ENCODE peak calls at places on chromosomes 7 and 10, in nine cellular contexts. A, Z, J, E, F, H, V, S and I are unnamed samples.

GRCh38 chr10:35640951-35641429 is 1.1 kb downstream of the FZD8 start:
- DNase-seq in Z (peak), F (peak), H (peak), E (peak), J (peak), S (peak), V (peak), A (peak), I (no peak)

GRCh38 chr7:80795174-80795573 is 123.7 kb downstream of the SEMA3C start:
- DNase-seq in Z (no peak), J (peak), E (no peak), V (no peak), F (no peak), H (no peak), A (peak), S (no peak), I (no peak)

GRCh38 chr7:116258734-116259133 is 48.4 kb downstream of the TES start:
- DNase-seq in A (peak), E (peak), H (peak), F (peak), V (peak), S (peak), Z (no peak), J (peak), I (no peak)

GRCh38 chr7:105602325-105603305 is 21.3 kb upstream of the EFCAB10 start:
- DNase-seq in A (no peak), S (no peak), J (peak), E (peak), V (no peak), H (no peak), Z (no peak), F (no peak), I (peak)

GRCh38 chr10:74177140-74177677 is 26.2 kb downstream of the ADK start:
- DNase-seq in A (no peak), F (no peak), H (no peak), S (peak), J (peak), V (no peak), Z (no peak), E (peak), I (no peak)

GRCh38 chr10:125721035-125721434 is 1.5 kb downstream of the EDRF1 start:
- DNase-seq in F (no peak), S (no peak), E (no peak), H (no peak), A (no peak), Z (no peak), J (no peak), V (no peak), I (no peak)

GRCh38 chr10:78472542-78472890 is 438.9 kb downstream of the RPS24 start:
- DNase-seq in F (no peak), J (no peak), Z (no peak), A (no peak), V (peak), E (no peak), S (no peak), H (peak), I (no peak)

GRCh38 chr10:133394064-133394663 is at the start of gene MTG1:
- DNase-seq in A (peak), H (peak), E (peak), V (peak), S (peak), F (peak), Z (peak), J (peak), I (peak)

GRCh38 chr7:97513326-97513725 is 218.6 kb upstream of the TAC1 start:
- DNase-seq in J (no peak), S (no peak), A (no peak), F (no peak), V (no peak), H (no peak), E (no peak), Z (no peak), I (no peak)

GRCh38 chr10:58465641-58466040 is 47.0 kb upstream of the BICC1 start:
- DNase-seq in J (no peak), V (no peak), Z (no peak), S (no peak), H (no peak), F (no peak), A (no peak), E (peak), I (no peak)

GRCh38 chr7:44063547-44063893 is 1.8 kb downstream of the PGAM2 start:
- DNase-seq in J (no peak), V (peak), E (no peak), S (no peak), A (no peak), H (peak), Z (no peak), F (no peak), I (no peak)

GRCh38 chr10:44589931-44590330 is 205.0 kb upstream of the CXCL12 start:
- DNase-seq in H (no peak), Z (no peak), E (no peak), S (no peak), A (no peak), V (peak), J (no peak), F (no peak), I (no peak)

GRCh38 chr10:73768881-73769280 is 13.0 kb upstream of the CHCHD1 start:
- DNase-seq in J (no peak), E (no peak), A (no peak), V (no peak), F (no peak), H (no peak), Z (no peak), S (no peak), I (no peak)

GRCh38 chr10:68543004-68543918 is 15.9 kb upstream of the SLC25A16 start:
- DNase-seq in Z (no peak), F (no peak), H (no peak), S (peak), V (no peak), J (peak), E (peak), A (peak), I (no peak)

GRCh38 chr10:132099701-132100481 is 34.1 kb downstream of the JAKMIP3 start:
- DNase-seq in V (no peak), Z (no peak), E (no peak), A (no peak), S (no peak), H (no peak), F (no peak), J (no peak), I (no peak)

GRCh38 chr7:101420436-101420835 is 57.8 kb downstream of the COL26A1 start:
- DNase-seq in Z (no peak), J (no peak), E (no peak), A (no peak), V (peak), F (no peak), H (peak), S (no peak), I (no peak)

GRCh38 chr7:138813945-138814344 is 15.9 kb upstream of the ATP6V0A4 start:
- DNase-seq in Z (no peak), J (no peak), A (no peak), S (no peak), V (no peak), F (no peak), H (no peak), E (no peak), I (no peak)

GRCh38 chr7:7944619-7945282 is 23.8 kb upstream of the GLCCI1 start:
- DNase-seq in V (no peak), F (no peak), E (no peak), S (no peak), H (peak), Z (no peak), A (no peak), J (no peak), I (no peak)

GRCh38 chr10:404341-404740 is 269.1 kb downstream of the ZMYND11 start:
- DNase-seq in Z (peak), E (peak), F (no peak), J (peak), H (no peak), S (peak), V (no peak), A (peak), I (no peak)

GRCh38 chr7:108024538-108024937 is 21.6 kb upstream of the LAMB1 start:
- DNase-seq in F (no peak), E (no peak), Z (no peak), A (no peak), H (no peak), J (no peak), V (no peak), S (no peak), I (no peak)

GRCh38 chr7:158316466-158317031 is 271.1 kb downstream of the PTPRN2 start:
- DNase-seq in S (no peak), E (no peak), J (no peak), V (no peak), H (no peak), Z (no peak), F (no peak), A (no peak), I (no peak)

GRCh38 chr7:391411-391951 is 101.5 kb downstream of the FOXL3 start:
- DNase-seq in V (no peak), F (no peak), H (no peak), S (no peak), A (no peak), J (no peak), Z (no peak), E (no peak), I (no peak)

GRCh38 chr10:107013258-107014001 is 151.1 kb downstream of the SORCS1 start:
- DNase-seq in F (no peak), Z (no peak), S (no peak), V (no peak), E (no peak), A (no peak), H (peak), J (no peak), I (no peak)

GRCh38 chr7:1651897-1652296 is 18.2 kb upstream of the ELFN1 start:
- DNase-seq in F (no peak), V (no peak), A (no peak), Z (no peak), E (no peak), S (no peak), H (no peak), J (no peak), I (no peak)

GRCh38 chr10:31318382-31318853 is 598 bp upstream of the ZEB1 start:
- DNase-seq in H (peak), J (peak), Z (no peak), V (no peak), S (peak), F (peak), A (no peak), E (peak), I (peak)

GRCh38 chr7:42135728-42136127 is 101.3 kb downstream of the GLI3 start:
- DNase-seq in E (no peak), V (no peak), Z (no peak), F (no peak), S (no peak), J (no peak), H (no peak), A (no peak), I (no peak)

GRCh38 chr7:42137941-42138340 is 99.1 kb downstream of the GLI3 start:
- DNase-seq in Z (no peak), E (no peak), F (no peak), A (no peak), V (no peak), J (no peak), S (no peak), H (no peak), I (no peak)

GRCh38 chr7:42139751-42140150 is 97.3 kb downstream of the GLI3 start:
- DNase-seq in H (no peak), E (no peak), F (no peak), Z (no peak), J (no peak), A (no peak), S (no peak), V (no peak), I (no peak)

GRCh38 chr7:42137431-42137830 is 99.6 kb downstream of the GLI3 start:
- DNase-seq in F (no peak), A (no peak), E (no peak), S (no peak), J (no peak), Z (no peak), V (no peak), H (no peak), I (no peak)

DNA sequence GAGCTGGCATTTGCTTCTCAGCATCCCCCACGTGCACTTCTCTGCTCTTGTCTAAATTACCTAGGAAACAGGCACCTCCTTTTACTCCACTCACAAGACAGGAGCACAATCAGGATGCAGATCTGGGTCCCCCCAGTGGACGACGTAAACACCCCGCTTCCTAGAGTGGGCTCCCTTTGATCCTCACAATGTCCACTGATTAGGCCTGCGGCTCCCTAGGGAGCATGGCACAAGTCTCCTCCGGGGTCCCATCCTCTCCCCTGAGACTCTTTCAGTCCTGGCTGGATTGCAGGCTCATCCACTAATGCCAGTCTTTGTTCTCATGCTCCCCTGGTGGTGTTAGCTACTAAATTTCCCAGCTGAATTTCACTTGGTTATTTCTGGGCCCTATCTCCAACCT is 98.3 kb downstream of the GLI3 start:
- DNase-seq in A (no peak), F (no peak), E (no peak), Z (no peak), J (no peak), V (no peak), S (no peak), H (peak), I (no peak)
- TF ChIP-seq CTCF in A (peak), F (no peak), E (no peak), Z (peak), J (no peak), V (no peak), S (peak), H (peak), I (peak)

GRCh38 chr7:151396328-151396970 is 13.4 kb downstream of the WDR86 start:
- DNase-seq in H (no peak), E (no peak), J (no peak), A (no peak), S (no peak), Z (no peak), F (no peak), V (no peak), I (no peak)
- TF ChIP-seq CTCF in H (no peak), E (no peak), J (no peak), A (no peak), S (no peak), Z (no peak), F (no peak), V (no peak), I (no peak)

DNA sequence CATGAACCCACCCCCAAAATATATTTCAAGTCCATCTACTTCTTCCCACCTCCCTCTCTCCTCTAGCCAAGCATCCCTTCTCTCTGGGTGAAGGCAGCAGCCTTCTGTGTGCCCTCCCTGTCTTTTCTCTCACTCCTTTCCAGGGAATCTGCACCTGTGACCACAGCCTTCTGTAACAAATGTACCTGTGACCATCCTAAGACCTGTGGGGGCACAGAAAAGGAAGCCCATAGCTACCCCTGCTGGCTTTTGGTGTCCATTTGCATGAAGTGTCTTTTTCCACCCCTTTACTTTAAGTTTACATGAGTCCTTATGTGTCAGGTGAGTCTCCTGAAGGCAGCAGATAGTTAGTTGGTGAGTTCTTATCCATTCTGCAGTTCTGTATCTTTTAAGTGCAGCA is 2.0 kb upstream of the TBXAS1 start:
- DNase-seq in F (no peak), H (no peak), S (no peak), J (no peak), V (no peak), Z (no peak), E (no peak), A (no peak), I (no peak)
- TF ChIP-seq CTCF in F (no peak), H (no peak), S (no peak), J (no peak), V (no peak), Z (no peak), E (no peak), A (no peak), I (no peak)

DNA sequence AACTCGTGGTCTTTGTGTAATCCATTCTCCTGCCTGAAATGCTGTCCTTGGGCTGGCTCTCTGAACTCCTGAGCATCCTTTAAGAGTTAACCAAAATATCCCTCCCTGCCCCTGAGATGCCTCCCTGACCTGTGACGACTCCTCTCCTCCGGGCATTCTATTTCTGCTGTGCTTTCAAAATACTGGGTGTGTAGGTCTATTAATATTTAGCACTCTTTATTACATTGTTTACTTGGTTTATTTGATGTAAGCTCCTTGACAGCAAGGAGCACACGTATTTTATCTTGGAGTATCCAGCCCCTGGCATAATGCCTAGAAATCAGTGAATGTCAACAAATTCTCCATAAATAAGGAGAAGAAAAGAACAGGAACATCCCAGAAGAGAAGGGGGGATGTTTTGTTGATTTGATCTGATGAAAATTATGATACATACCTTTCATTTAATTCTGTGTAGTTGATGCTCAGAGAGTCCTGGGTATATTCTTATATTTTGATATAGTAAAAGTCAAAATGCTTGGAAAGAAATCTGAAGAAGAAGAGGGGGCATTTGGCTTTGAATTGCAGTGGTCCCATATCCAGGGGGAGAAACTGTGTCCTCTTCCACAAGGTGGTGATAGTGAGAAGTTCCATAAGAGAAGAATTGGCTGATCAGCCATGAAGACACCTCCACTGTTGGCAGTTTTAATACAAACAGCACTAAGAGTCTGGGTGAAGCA is 107.7 kb upstream of the MPP7 start:
- DNase-seq in S (no peak), A (no peak), F (no peak), E (no peak), Z (no peak), H (no peak), V (no peak), J (no peak), I (no peak)
- TF ChIP-seq CTCF in S (peak), A (peak), F (peak), E (peak), Z (peak), H (peak), V (no peak), J (no peak), I (peak)

GRCh38 chr10:114118514-114118913 is 55.5 kb downstream of the CCDC186 start:
- DNase-seq in S (no peak), Z (no peak), V (no peak), H (no peak), J (no peak), A (no peak), F (no peak), E (no peak), I (no peak)

GRCh38 chr10:114117728-114118127 is 56.3 kb downstream of the CCDC186 start:
- DNase-seq in H (no peak), V (no peak), E (no peak), J (no peak), F (no peak), A (no peak), S (no peak), Z (no peak), I (no peak)

GRCh38 chr10:114115661-114116060 is 58.3 kb downstream of the CCDC186 start:
- DNase-seq in Z (no peak), J (no peak), V (no peak), E (no peak), A (no peak), F (no peak), H (no peak), S (no peak), I (no peak)

GRCh38 chr10:114121031-114121430 is 53.0 kb downstream of the CCDC186 start:
- DNase-seq in H (no peak), A (no peak), V (no peak), S (no peak), Z (no peak), J (no peak), E (no peak), F (no peak), I (no peak)
- TF ChIP-seq CTCF in H (peak), A (no peak), V (no peak), S (no peak), Z (no peak), J (no peak), E (no peak), F (no peak), I (no peak)

GRCh38 chr7:25215694-25216335 is 12.5 kb downstream of the NPVF start:
- DNase-seq in Z (no peak), A (no peak), V (no peak), H (no peak), J (no peak), E (no peak), S (no peak), F (no peak), I (no peak)
- TF ChIP-seq CTCF in Z (peak), A (no peak), V (no peak), H (no peak), J (no peak), E (no peak), S (no peak), F (no peak), I (peak)

GRCh38 chr7:152030561-152030960 is 5.1 kb downstream of the GALNT11 start:
- DNase-seq in J (no peak), S (no peak), E (no peak), A (no peak), F (no peak), V (no peak), H (no peak), Z (no peak), I (no peak)
- TF ChIP-seq CTCF in J (no peak), S (no peak), E (no peak), A (no peak), F (no peak), V (no peak), H (no peak), Z (no peak), I (no peak)

DNA sequence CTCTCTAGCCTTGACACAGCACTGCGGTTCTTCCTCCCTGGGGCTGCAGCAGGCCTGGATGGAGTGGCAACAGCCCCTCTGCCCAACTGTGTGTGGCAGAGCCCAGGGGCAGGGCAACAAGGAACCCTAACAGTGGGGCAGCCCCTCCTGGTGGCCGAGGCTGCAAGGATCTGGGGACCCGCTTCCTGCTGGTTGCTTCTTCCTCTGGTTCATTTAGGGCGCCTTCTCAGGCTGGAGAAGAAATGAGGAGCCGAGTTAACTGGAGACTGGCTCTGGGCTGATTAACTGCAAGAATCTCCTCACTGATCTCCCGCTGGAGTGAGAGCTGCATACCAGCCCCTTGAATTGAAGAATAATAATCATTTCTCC is 80.1 kb upstream of the EMX2 start:
- DNase-seq in J (no peak), E (peak), H (peak), V (no peak), F (peak), S (no peak), Z (no peak), A (no peak), I (no peak)
- TF ChIP-seq CTCF in J (peak), E (peak), H (peak), V (peak), F (no peak), S (peak), Z (peak), A (peak), I (peak)

DNA sequence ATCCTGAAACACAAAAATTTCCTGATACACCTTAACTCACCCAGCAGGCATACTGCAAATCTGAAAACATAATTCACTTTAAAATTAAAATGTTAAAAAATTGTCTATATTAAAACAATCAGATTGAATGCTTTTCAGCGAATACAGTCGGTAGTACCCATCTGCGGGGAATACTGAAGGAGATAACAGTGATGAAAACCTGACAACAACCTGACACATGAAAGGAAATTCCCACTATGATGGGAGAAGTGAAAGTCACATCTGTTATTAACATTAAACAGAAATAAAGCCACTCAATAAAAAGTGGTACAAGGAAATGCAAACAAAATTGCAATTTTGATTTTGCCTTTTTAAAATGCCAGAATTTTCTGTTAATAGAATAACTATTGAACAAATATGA is 448.0 kb upstream of the SEMA3A start:
- DNase-seq in J (no peak), A (no peak), S (no peak), Z (no peak), H (no peak), V (no peak), E (no peak), F (no peak), I (no peak)
- TF ChIP-seq CTCF in J (no peak), A (no peak), S (no peak), Z (no peak), H (no peak), V (no peak), E (no peak), F (no peak), I (no peak)